ENCODE peak calls at places on chromosomes 7 and 10, in five cellular contexts. Q is lower leg skin, H is prostate gland, W is HepG2, I is sigmoid colon. K is an unnamed sample.

GRCh38 chr10:70622981-70623844 is 20.7 kb upstream of the PRF1 start:
- DNase-seq in Q (no peak), H (no peak), W (no peak), I (no peak), K (no peak)

GRCh38 chr10:62199584-62199983 is 69.1 kb downstream of the RTKN2 start:
- DNase-seq in Q (no peak), H (no peak), W (peak), I (no peak), K (no peak)

GRCh38 chr7:47647213-47647985 is 65.5 kb upstream of the TNS3 start:
- DNase-seq in Q (no peak), H (no peak), W (no peak), I (no peak), K (no peak)

GRCh38 chr7:135160098-135160857 is 10.2 kb downstream of the CYREN start:
- DNase-seq in Q (no peak), H (no peak), W (no peak), I (no peak), K (peak)

GRCh38 chr10:106513328-106513727 is 651.2 kb downstream of the SORCS1 start:
- DNase-seq in Q (no peak), H (no peak), W (peak), I (no peak), K (no peak)

GRCh38 chr10:133143200-133143533 is 16.9 kb upstream of the KNDC1 start:
- DNase-seq in Q (no peak), H (no peak), W (no peak), I (peak), K (peak)

GRCh38 chr7:22725585-22725984 is 1.4 kb upstream of the IL6 start:
- DNase-seq in Q (no peak), H (no peak), W (peak), I (no peak), K (peak)

GRCh38 chr10:96133135-96133534 is 3.0 kb downstream of the ZNF518A start:
- DNase-seq in Q (no peak), H (no peak), W (no peak), I (no peak), K (no peak)

GRCh38 chr10:59057350-59057749 is 119.1 kb upstream of the PHYHIPL start:
- DNase-seq in Q (no peak), H (no peak), W (peak), I (no peak), K (no peak)

GRCh38 chr7:136900005-136900404 is 31.6 kb downstream of the CHRM2 start:
- DNase-seq in Q (no peak), H (no peak), W (no peak), I (no peak), K (no peak)

GRCh38 chr10:95181731-95182130 is 12.3 kb upstream of the ACSM6 start:
- DNase-seq in Q (no peak), H (no peak), W (peak), I (no peak), K (no peak)

GRCh38 chr10:68224810-68225209 is 7.1 kb downstream of the ATOH7 start:
- DNase-seq in Q (no peak), H (no peak), W (no peak), I (no peak), K (no peak)

GRCh38 chr7:121097577-121097976 is 109.1 kb downstream of the CPED1 start:
- DNase-seq in Q (no peak), H (no peak), W (no peak), I (no peak), K (no peak)

GRCh38 chr10:29618341-29619171 is 16.2 kb downstream of the SVIL start:
- DNase-seq in Q (no peak), H (peak), W (peak), I (peak), K (no peak)

GRCh38 chr10:133274751-133275682 is 1.7 kb downstream of the ADAM8 start:
- DNase-seq in Q (no peak), H (no peak), W (no peak), I (no peak), K (peak)

GRCh38 chr10:76333331-76333730 is 901.9 kb downstream of the LRMDA start:
- DNase-seq in Q (no peak), H (no peak), W (no peak), I (no peak), K (no peak)

GRCh38 chr7:158461824-158462223 is 125.8 kb downstream of the PTPRN2 start:
- DNase-seq in Q (no peak), H (no peak), W (no peak), I (no peak), K (no peak)

GRCh38 chr7:81081626-81082025 is 162.8 kb upstream of the SEMA3C start:
- DNase-seq in Q (no peak), H (no peak), W (no peak), I (no peak), K (no peak)

DNA sequence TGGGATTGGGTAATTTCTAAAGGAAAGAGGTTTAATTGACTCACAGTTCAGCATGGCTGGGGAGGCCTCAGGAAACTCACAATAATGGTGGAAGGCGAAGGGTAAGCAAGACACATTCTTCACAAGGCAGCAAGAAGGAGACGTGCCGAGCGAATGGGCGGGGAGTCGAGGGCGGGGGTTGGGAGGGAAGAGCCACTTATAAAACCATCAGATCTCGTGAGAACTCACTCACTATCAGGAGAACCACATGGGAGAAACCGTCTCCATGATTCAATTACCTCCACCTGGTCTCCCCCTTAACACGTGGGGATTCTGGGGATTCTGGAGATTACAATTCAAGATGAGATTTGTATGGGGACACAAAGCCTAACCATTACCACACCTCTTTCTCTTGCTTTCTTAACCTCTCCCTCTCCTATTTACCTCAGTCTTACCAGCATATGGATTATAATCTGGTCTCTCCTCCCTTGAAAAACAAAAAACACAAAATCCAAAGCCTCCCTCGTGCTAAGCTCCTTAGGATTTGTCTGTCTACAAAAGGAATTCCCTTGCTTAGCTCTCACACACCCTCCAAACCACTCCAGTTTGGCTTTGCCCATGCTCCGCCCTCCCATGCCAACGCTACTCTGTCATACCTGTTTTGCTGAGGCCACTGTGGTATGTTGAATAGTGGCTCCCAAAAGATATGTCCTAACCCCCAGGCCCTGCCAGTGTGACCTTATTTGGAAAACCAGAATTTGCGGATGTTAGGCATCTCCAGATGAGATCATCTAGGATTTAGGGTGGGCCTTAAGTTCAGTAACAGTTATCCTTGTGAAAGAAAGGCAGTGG is 19.6 kb upstream of the EFCAB10 start:
- DNase-seq in Q (no peak), H (no peak), W (no peak), I (peak), K (no peak)
- TF ChIP-seq POLR2A in Q (no peak), H (no peak), W (no peak), I (no peak), K (no peak)

DNA sequence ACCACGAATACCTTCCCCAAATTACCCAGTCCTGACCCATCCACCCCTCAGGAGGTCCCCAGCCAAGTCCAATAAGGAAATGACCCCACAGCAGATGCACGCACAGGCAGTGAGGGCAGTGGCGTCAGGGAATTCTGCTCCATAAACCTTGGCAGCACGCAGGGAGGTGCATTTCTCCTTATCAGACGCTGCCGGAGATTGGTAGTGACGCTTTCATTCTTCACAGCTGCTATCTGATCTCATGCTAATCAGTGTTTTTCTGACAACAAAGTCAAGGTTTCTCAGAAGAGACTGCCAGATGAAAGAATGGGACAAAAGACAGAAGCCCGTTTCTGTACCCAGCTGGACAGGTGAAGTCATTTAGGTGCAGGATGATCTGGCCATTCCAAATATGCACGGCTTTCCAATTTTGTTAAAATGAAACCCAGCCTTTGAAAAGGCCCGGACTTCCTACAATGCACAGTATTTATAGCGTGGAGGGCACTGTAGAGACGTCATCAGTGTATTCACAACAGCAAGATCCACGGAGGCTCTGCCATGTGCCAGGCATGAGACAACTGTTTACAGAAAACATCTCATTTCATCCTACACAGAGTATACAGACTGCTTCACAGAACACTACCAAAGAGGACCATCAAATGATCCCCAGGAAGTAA is 35.3 kb downstream of the DIP2C start:
- DNase-seq in Q (no peak), H (no peak), W (no peak), I (no peak), K (no peak)
- TF ChIP-seq POLR2A in Q (no peak), H (no peak), W (no peak), I (no peak), K (no peak)

GRCh38 chr10:32017044-32017443 is 39.2 kb downstream of the KIF5B start:
- DNase-seq in Q (no peak), H (no peak), W (no peak), I (no peak), K (no peak)
- TF ChIP-seq POLR2A in Q (no peak), H (no peak), W (no peak), I (no peak), K (no peak)

GRCh38 chr7:74424291-74424880 is 29.3 kb upstream of the GTF2IRD1 start:
- DNase-seq in Q (no peak), H (no peak), W (no peak), I (peak), K (no peak)

GRCh38 chr7:74418076-74418475 is 35.6 kb upstream of the GTF2IRD1 start:
- DNase-seq in Q (no peak), H (no peak), W (no peak), I (no peak), K (no peak)

GRCh38 chr7:74417419-74417971 is 36.2 kb upstream of the GTF2IRD1 start:
- DNase-seq in Q (peak), H (peak), W (peak), I (peak), K (peak)

GRCh38 chr7:74418538-74418937 is 35.2 kb upstream of the GTF2IRD1 start:
- DNase-seq in Q (no peak), H (no peak), W (no peak), I (no peak), K (no peak)

DNA sequence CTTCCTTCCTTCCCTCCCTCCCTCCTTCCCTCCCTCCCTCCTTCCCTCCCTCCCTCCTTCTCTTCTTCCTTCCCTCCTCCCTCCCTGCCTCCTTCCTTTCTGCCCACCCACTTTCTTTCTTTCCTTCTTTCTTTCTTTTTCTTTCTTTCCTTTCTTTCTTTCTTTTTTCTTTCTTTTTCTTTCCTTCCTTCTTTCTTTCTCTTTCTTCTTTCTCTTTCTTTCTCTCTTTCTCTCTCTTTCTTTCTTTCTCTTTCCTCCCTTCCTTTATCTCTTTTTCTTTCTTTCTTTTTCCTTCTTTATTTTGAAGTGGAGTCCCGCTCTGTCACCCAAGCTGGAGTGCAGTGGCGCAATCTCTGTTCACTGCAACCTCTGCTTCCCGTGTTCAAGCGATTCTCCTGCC is 33.7 kb upstream of the GTF2IRD1 start:
- DNase-seq in Q (no peak), H (no peak), W (no peak), I (no peak), K (no peak)
- TF ChIP-seq POLR2A in Q (no peak), H (no peak), W (no peak), I (no peak), K (no peak)

K was measured in erythroblast.